ENCODE peak calls at places on chromosomes 16 and 17, in nine cellular contexts. N is heart right ventricle, I is cardiac muscle cell, Z is hepatocyte, O is upper lobe of left lung, Q is A549, R is neuronal stem cell, S is stomach, U is mammary epithelial cell. F is an unnamed sample.

GRCh38 chr16:57600952-57601580 is 27.4 kb upstream of the ADGRG1 start:
- DNase-seq in I (no peak), U (no peak), N (no peak), R (no peak), Z (no peak), S (no peak), O (no peak), Q (no peak), F (no peak)

GRCh38 chr17:63629627-63630026 is 7.4 kb downstream of the MAP3K3 start:
- DNase-seq in U (no peak), Q (no peak), S (no peak), R (no peak), O (no peak), Z (no peak), N (no peak), I (peak; percentile 17), F (no peak)

GRCh38 chr17:73362697-73363096 is 50.9 kb upstream of the CDC42EP4 start:
- DNase-seq in Z (no peak), I (no peak), N (no peak), U (no peak), O (no peak), Q (no peak), R (no peak), S (no peak), F (no peak)

GRCh38 chr17:40458851-40459482 is 15.7 kb downstream of the IGFBP4 start:
- DNase-seq in Q (no peak), U (no peak), S (no peak), N (no peak), R (no peak), I (no peak), Z (no peak), O (no peak), F (no peak)

GRCh38 chr16:82199209-82199608 is 29.2 kb upstream of the MPHOSPH6 start:
- DNase-seq in Z (no peak), N (no peak), S (no peak), R (no peak), O (no peak), U (no peak), Q (no peak), I (peak; percentile 24), F (no peak)

GRCh38 chr16:53664724-53665345 is 38.8 kb downstream of the RPGRIP1L start:
- DNase-seq in R (no peak), S (no peak), I (peak; percentile 91), Q (no peak), O (no peak), U (no peak), Z (peak; percentile 18), N (no peak), F (no peak)

GRCh38 chr16:20612551-20613470 is 36.6 kb upstream of the ACSM2B start:
- DNase-seq in O (no peak), R (no peak), S (peak; percentile 56), I (peak; percentile 30), Z (no peak), U (no peak), N (peak; percentile 72), Q (no peak), F (no peak)

GRCh38 chr17:60514053-60514452 is 12.0 kb downstream of the APPBP2 start:
- DNase-seq in S (no peak), I (no peak), O (no peak), U (no peak), Z (no peak), N (no peak), Q (no peak), R (no peak), F (no peak)

GRCh38 chr16:27311449-27311831 is 2.3 kb upstream of the IL4R start:
- DNase-seq in O (no peak), S (no peak), N (no peak), U (no peak), Z (no peak), Q (no peak), R (no peak), I (peak; percentile 56), F (no peak)

GRCh38 chr17:51260960-51261958 is 913 bp downstream of the UTP18 start:
- DNase-seq in N (peak; percentile 69), I (peak; percentile 45), U (no peak), Z (peak; percentile 87), R (peak; percentile 74), Q (peak; percentile 58), O (peak; percentile 96), S (peak; percentile 74), F (no peak)

GRCh38 chr16:30532285-30533145 is 2.1 kb downstream of the ZNF747 start:
- DNase-seq in Z (no peak), I (no peak), O (peak; percentile 84), U (no peak), N (no peak), Q (no peak), R (no peak), S (no peak), F (no peak)

GRCh38 chr16:66623755-66624154 is 19.3 kb downstream of the CMTM3 start:
- DNase-seq in R (no peak), U (no peak), N (no peak), I (no peak), Q (no peak), S (no peak), O (no peak), Z (no peak), F (no peak)

GRCh38 chr17:72376486-72377345 is 255.9 kb downstream of the SOX9 start:
- DNase-seq in Z (no peak), N (no peak), U (no peak), I (no peak), Q (no peak), R (no peak), O (no peak), S (no peak), F (no peak)

GRCh38 chr16:61581417-61582046 is 454.7 kb downstream of the CDH8 start:
- DNase-seq in O (peak; percentile 41), Z (no peak), U (no peak), I (no peak), R (no peak), Q (no peak), N (no peak), S (no peak), F (no peak)

GRCh38 chr17:81049372-81049911 is 14.5 kb downstream of the BAIAP2 start:
- DNase-seq in Q (no peak), U (no peak), N (no peak), I (no peak), O (no peak), S (no peak), Z (no peak), R (no peak), F (no peak)
- H3K4me3 ChIP-seq in Q (no peak overlapping the region), U (no peak overlapping the region), N (no peak overlapping the region), I (no peak overlapping the region), O (peak overlapping the region; percentile 34), S (peak overlapping the region; percentile 11), Z (no peak overlapping the region), R (no peak overlapping the region), F (no peak overlapping the region)

GRCh38 chr16:6701096-6701495 is 631.5 kb upstream of the RBFOX1 start:
- DNase-seq in I (no peak), R (no peak), U (no peak), S (no peak), Q (no peak), Z (no peak), N (no peak), O (no peak), F (no peak)
- H3K4me1 ChIP-seq in I (no peaks in the 10 kb centered on the region), R (no peaks in the 10 kb centered on the region), U (no peaks in the 10 kb centered on the region), S (no peaks in the 10 kb centered on the region), Q (no peaks in the 10 kb centered on the region), Z (no peaks in the 10 kb centered on the region), N (no peaks in the 10 kb centered on the region), O (no peaks in the 10 kb centered on the region), F (no peaks in the 10 kb centered on the region)

GRCh38 chr16:533391-534088 is 6.0 kb downstream of the CAPN15 start:
- DNase-seq in Q (no peak), N (no peak), I (no peak), U (no peak), O (peak; percentile 66), Z (peak; percentile 86), R (no peak), S (peak; percentile 77), F (no peak)
- H3K4me3 ChIP-seq in Q (no peak overlapping the region), N (no peak overlapping the region), I (no peak overlapping the region), U (no peak overlapping the region), O (no peak overlapping the region), Z (no peak overlapping the region), R (no peak overlapping the region), S (peak overlapping the region; percentile 17), F (no peak overlapping the region)

DNA sequence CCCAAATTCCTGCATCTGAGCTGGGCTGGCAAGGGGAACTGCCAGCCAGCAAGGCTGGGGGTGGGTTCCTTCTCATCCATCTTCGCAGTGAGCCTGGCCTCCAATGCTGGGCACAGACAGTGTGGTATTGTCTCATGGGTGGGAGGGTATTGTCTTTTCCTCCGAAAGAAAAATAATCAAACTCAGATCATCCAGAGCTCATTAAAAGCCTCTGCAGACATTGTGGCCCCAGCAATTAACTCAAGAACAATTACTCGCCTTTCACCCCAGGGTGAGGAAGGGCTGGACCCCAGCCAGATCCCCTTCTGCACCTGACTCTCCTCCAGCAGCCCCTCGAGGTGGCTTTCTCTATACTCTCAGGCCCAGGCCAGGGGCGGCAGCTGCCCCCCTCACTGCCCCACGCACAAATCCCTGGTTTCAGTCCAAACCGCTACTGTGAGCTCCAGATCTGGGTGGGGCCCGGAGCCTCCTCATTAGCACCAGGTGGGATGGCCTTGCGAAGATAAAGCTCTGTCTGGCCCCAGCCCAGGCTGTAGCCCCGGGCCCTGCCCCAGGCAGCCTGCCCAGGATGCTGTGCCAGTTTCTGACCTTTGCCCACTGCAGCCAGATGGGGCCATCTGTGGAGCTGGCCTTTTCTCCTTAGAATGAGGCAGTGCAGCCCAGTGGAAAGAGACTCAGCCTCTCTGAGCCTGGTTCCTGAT is 2.3 kb upstream of the KRT15 start:
- DNase-seq in I (no peak), S (no peak), Z (peak; percentile 64), Q (no peak), O (peak; percentile 67), U (peak; percentile 66), N (no peak), R (no peak), F (no peak)
- H3K4me1 ChIP-seq in I (peaks cover 8% of the 10 kb centered on the region), S (peaks cover 28% of the 10 kb centered on the region), Z (peaks cover 47% of the 10 kb centered on the region), Q (peaks cover 29% of the 10 kb centered on the region), O (peaks cover 27% of the 10 kb centered on the region), U (peaks cover 69% of the 10 kb centered on the region), N (no peaks in the 10 kb centered on the region), R (no peaks in the 10 kb centered on the region), F (no peaks in the 10 kb centered on the region)

GRCh38 chr17:76868176-76868668 is at the start of gene MGAT5B:
- DNase-seq in I (peak; percentile 85), R (peak; percentile 90), N (peak; percentile 83), Q (peak; percentile 96), Z (peak; percentile 94), O (peak; percentile 97), S (peak; percentile 85), U (peak; percentile 61), F (peak; percentile 69)
- H3K4me3 ChIP-seq in I (peak within 1 kb of the TSS; percentile 24), R (peak within 1 kb of the TSS; percentile 85), N (peak within 1 kb of the TSS; percentile 19), Q (peak within 1 kb of the TSS; percentile 70), Z (no peak within 1 kb of the TSS), O (peak within 1 kb of the TSS; percentile 45), S (peak within 1 kb of the TSS; percentile 37), U (no peak within 1 kb of the TSS), F (peak within 1 kb of the TSS; percentile 39)

F was measured in CD8-positive, alpha-beta T cell.